ENCODE peak calls at places on chromosome 18, in eight cellular contexts. U is endothelial cell of umbilical vein; P is hippocampal formation; R is fibroblast of lung; L is renal cortical epithelial cell; H is amniotic stem cell; Z is HEK293T; T is activated gamma-delta T cell treated with anti-CD3 and anti-CD28 coated beads, Interleukin-2, amount 50 U/mL, for 16 hours. X is an unnamed sample.
A peak's percentile ranks its signal among the peaks of the same experiment; 100 is the strongest.

GRCh38 chr18:59985289-59985688 is 85.5 kb downstream of the PMAIP1 start:
- DNase-seq in U (no peak), P (no peak), R (peak; percentile 17), L (peak; percentile 6), H (no peak), Z (no peak), T (no peak), X (no peak)

GRCh38 chr18:49561377-49562193 is at the start of gene LIPG:
- DNase-seq in U (peak; percentile 74), P (no peak), R (peak; percentile 84), L (peak; percentile 92), H (no peak), Z (peak; percentile 64), T (no peak), X (peak; percentile 93)

GRCh38 chr18:58168986-58169385 is 125.0 kb downstream of the NEDD4L start:
- DNase-seq in U (no peak), P (no peak), R (no peak), L (no peak), H (no peak), Z (no peak), T (no peak), X (no peak)

GRCh38 chr18:69686861-69687260 is 260.8 kb downstream of the CD226 start:
- DNase-seq in U (no peak), P (no peak), R (no peak), L (no peak), H (no peak), Z (no peak), T (no peak), X (no peak)

GRCh38 chr18:48031011-48031480 is 100.6 kb upstream of the SMAD2 start:
- DNase-seq in U (peak; percentile 35), P (peak; percentile 54), R (peak; percentile 45), L (peak; percentile 70), H (peak; percentile 17), Z (peak; percentile 55), T (no peak), X (no peak)

GRCh38 chr18:58362027-58362575 is 266.8 kb downstream of the ALPK2 start:
- DNase-seq in U (peak; percentile 77), P (no peak), R (peak; percentile 96), L (peak; percentile 95), H (peak; percentile 85), Z (no peak), T (no peak), X (no peak)

GRCh38 chr18:36809590-36810381 is 19.0 kb downstream of the TPGS2 start:
- DNase-seq in U (peak; percentile 66), P (peak; percentile 84), R (peak; percentile 65), L (peak; percentile 72), H (peak; percentile 54), Z (peak; percentile 92), T (peak; percentile 8), X (no peak)

GRCh38 chr18:76931171-76931570 is 108.8 kb downstream of the ZNF236 start:
- DNase-seq in U (no peak), P (no peak), R (no peak), L (no peak), H (no peak), Z (no peak), T (no peak), X (no peak)

GRCh38 chr18:8800041-8800441 is 94.7 kb downstream of the MTCL1 start:
- DNase-seq in U (no peak), P (no peak), R (peak; percentile 92), L (no peak), H (no peak), Z (no peak), T (no peak), X (no peak)

GRCh38 chr18:23136326-23137092 is 1.2 kb downstream of the CABLES1 start:
- DNase-seq in U (no peak), P (no peak), R (peak; percentile 49), L (no peak), H (no peak), Z (peak; percentile 60), T (no peak), X (no peak)

GRCh38 chr18:54181856-54182612 is 42.4 kb downstream of the MBD2 start:
- DNase-seq in U (peak; percentile 84), P (no peak), R (peak; percentile 18), L (no peak), H (no peak), Z (no peak), T (no peak), X (no peak)

GRCh38 chr18:11324510-11324909 is 175.1 kb upstream of the PIEZO2 start:
- DNase-seq in U (no peak), P (no peak), R (peak; percentile 24), L (no peak), H (no peak), Z (no peak), T (no peak), X (no peak)

GRCh38 chr18:2146092-2146491 is 425.2 kb downstream of the METTL4 start:
- DNase-seq in U (no peak), P (no peak), R (peak; percentile 16), L (no peak), H (no peak), Z (no peak), T (no peak), X (no peak)

GRCh38 chr18:34928754-34929335 is 112.4 kb upstream of the MAPRE2 start:
- DNase-seq in U (no peak), P (no peak), R (no peak), L (no peak), H (no peak), Z (no peak), T (no peak), X (no peak)

X was measured in iPS DF 19.7.